ENCODE peak calls at places on chromosomes 7 and 10, in ten cellular contexts. L is transverse colon, C is choroid plexus epithelial cell, P is uterus, F is colonic mucosa, Q is GM20000, V is AG09309, K is GM13977, X is gastrocnemius medialis, Y is Calu3. O is an unnamed sample.

GRCh38 chr10:14302035-14302434 is 28.7 kb downstream of the FRMD4A start:
- DNase-seq in L (no peak), P (no peak), X (no peak), V (peak; percentile 5), C (peak; percentile 55), Q (no peak), Y (no peak), F (no peak), K (no peak), O (no peak)

GRCh38 chr10:132630666-132631347 is 93.2 kb downstream of the INPP5A start:
- DNase-seq in C (no peak), P (peak; percentile 88), L (peak; percentile 49), Y (no peak), Q (no peak), K (no peak), F (peak; percentile 37), V (no peak), X (peak; percentile 76), O (no peak)

GRCh38 chr7:39703143-39703542 is 79.8 kb downstream of the RALA start:
- DNase-seq in V (no peak), X (no peak), F (no peak), Q (no peak), K (no peak), C (peak; percentile 50), P (no peak), L (no peak), Y (no peak), O (no peak)

GRCh38 chr10:126119591-126119990 is 223.2 kb downstream of the FANK1 start:
- DNase-seq in V (no peak), P (no peak), C (peak; percentile 47), F (no peak), K (no peak), Y (no peak), Q (no peak), X (no peak), L (no peak), O (no peak)

GRCh38 chr7:112072541-112073245 is 133.5 kb downstream of the DOCK4 start:
- DNase-seq in Q (no peak), L (no peak), V (no peak), Y (no peak), K (no peak), C (no peak), X (no peak), P (no peak), F (no peak), O (no peak)

GRCh38 chr7:132977234-132977633 is 104.7 kb downstream of the CHCHD3 start:
- DNase-seq in L (no peak), Y (no peak), P (no peak), C (peak; percentile 25), Q (no peak), F (no peak), K (no peak), X (no peak), V (no peak), O (no peak)

GRCh38 chr7:45294559-45294958 is 137.0 kb downstream of the RAMP3 start:
- DNase-seq in X (no peak), V (no peak), F (no peak), C (no peak), P (no peak), L (no peak), K (no peak), Q (no peak), Y (no peak), O (no peak)

GRCh38 chr10:11712761-11713160 is 29.4 kb upstream of the ECHDC3 start:
- DNase-seq in C (peak; percentile 27), P (no peak), L (no peak), X (no peak), Q (no peak), F (no peak), V (no peak), Y (no peak), K (no peak), O (no peak)

GRCh38 chr10:2049560-2049959 is 312.2 kb upstream of the ADARB2 start:
- DNase-seq in Q (no peak), V (no peak), X (no peak), L (no peak), Y (no peak), C (no peak), F (no peak), K (no peak), P (no peak), O (no peak)

GRCh38 chr7:73894851-73895441 is 34.0 kb downstream of the TMEM270 start:
- DNase-seq in V (peak; percentile 86), K (no peak), Q (no peak), C (peak; percentile 61), F (no peak), X (peak; percentile 53), P (peak; percentile 93), L (peak; percentile 47), Y (no peak), O (no peak)

GRCh38 chr10:69730251-69731156 is 71.2 kb upstream of the COL13A1 start:
- DNase-seq in F (no peak), X (peak; percentile 38), L (no peak), Y (no peak), K (no peak), P (no peak), Q (no peak), C (peak; percentile 41), V (no peak), O (no peak)

GRCh38 chr10:103491729-103492364 is 1.7 kb upstream of the NEURL1 start:
- DNase-seq in X (no peak), Y (no peak), F (no peak), C (peak; percentile 96), K (no peak), L (no peak), V (peak; percentile 91), Q (no peak), P (peak; percentile 72), O (no peak)

GRCh38 chr10:79310911-79311573 is 36.2 kb upstream of the PPIF start:
- DNase-seq in Y (no peak), L (no peak), P (no peak), V (no peak), Q (no peak), X (no peak), F (peak; percentile 81), K (no peak), C (no peak), O (no peak)

GRCh38 chr10:97096327-97097153 is 89.2 kb downstream of the SLIT1 start:
- DNase-seq in F (no peak), P (peak; percentile 43), K (no peak), X (no peak), V (no peak), L (no peak), Y (no peak), C (no peak), Q (no peak), O (peak; percentile 61)
- TF ChIP-seq CTCF in F (no peak), P (no peak), K (no peak), X (no peak), V (no peak), L (no peak), Y (no peak), C (no peak), Q (no peak), O (no peak)

DNA sequence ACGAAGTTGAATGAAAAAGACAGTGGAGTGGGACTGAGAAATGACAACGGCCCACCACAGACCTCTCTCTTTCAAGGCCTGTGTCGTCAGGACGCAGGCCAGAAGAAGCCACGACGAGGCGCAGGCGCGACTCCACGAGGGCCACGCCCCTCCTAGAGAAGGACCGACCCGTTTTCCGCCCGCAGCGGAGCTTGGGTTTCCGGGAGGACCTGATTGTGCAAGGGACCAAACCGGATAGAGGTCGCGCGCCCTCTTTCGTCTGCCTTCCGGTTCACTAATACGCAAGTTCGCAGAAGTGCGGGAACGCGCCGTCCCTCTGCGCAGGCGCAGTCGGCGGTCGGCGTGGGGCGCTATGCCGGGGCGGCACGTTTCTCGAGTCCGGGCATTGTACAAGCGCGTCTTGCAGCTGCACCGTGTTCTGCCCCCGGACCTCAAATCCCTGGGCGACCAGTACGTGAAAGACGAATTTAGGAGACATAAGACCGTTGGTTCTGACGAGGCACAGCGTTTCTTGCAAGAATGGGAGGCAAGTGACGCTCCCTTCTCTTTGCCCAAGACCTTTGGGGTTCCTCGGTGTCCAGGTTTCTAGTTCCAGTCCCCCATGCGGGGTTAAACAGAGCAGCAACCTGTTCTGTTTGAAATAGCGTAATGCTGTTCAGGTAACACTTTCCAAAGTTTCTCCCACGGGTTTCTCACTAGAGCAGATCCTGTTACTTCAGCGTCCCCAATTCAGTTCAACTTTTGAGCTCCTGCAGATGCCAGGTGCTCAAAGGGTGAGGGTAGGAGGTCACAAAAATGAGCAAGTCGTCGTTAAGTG is at the start of gene SDHAF3:
- DNase-seq in C (peak; percentile 99), P (peak; percentile 96), X (peak; percentile 89), V (peak; percentile 91), Y (peak; percentile 93), L (peak; percentile 98), K (peak; percentile 91), Q (peak; percentile 91), F (peak; percentile 97), O (peak; percentile 99)
- TF ChIP-seq CTCF in C (peak; percentile 19), P (peak; percentile 28), X (no peak), V (peak; percentile 22), Y (no peak), L (no peak), K (no peak), Q (no peak), F (no peak), O (no peak)

GRCh38 chr10:92757066-92757716 is 67.4 kb downstream of the HHEX start:
- DNase-seq in P (peak; percentile 77), K (peak; percentile 64), L (peak; percentile 79), F (peak; percentile 72), X (peak; percentile 66), Y (peak; percentile 55), V (peak; percentile 65), Q (peak; percentile 73), C (peak; percentile 90), O (no peak)
- TF ChIP-seq CTCF in P (no peak), K (peak; percentile 31), L (peak; percentile 21), F (no peak), X (no peak), Y (no peak), V (peak; percentile 22), Q (no peak), C (peak; percentile 46), O (no peak)

GRCh38 chr10:52814506-52814905 is 41.9 kb upstream of the MBL2 start:
- DNase-seq in F (no peak), Q (no peak), X (no peak), L (no peak), C (no peak), V (no peak), P (no peak), Y (no peak), K (no peak), O (peak; percentile 2)

GRCh38 chr10:52820316-52820715 is 47.7 kb upstream of the MBL2 start:
- DNase-seq in P (no peak), C (peak; percentile 5), Q (no peak), V (no peak), Y (no peak), L (no peak), K (no peak), F (no peak), X (no peak), O (no peak)

DNA sequence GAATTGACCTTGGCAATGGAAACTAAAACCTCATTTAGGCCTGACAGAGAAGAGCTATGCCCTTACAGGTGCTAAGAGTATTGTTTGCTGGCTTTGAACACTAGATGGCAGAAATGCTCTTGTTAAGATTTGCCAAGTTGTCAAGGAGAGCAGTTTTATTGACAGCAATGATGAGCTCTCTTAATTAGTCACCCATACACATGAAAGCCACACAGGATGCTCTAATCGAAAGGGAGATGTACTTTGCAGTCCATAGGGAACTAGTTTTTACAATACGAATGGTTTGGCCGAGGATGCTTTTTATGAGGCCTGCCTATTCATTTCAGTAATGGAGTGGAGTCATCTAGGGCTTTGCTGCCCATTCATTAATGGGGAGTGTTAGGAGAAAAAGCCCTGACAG is 45.4 kb upstream of the MBL2 start:
- DNase-seq in X (no peak), K (peak; percentile 22), P (no peak), L (no peak), Y (peak; percentile 30), C (peak; percentile 85), V (peak; percentile 23), F (no peak), Q (peak; percentile 33), O (no peak)
- TF ChIP-seq CTCF in X (no peak), K (peak; percentile 65), P (no peak), L (no peak), Y (peak; percentile 29), C (peak; percentile 78), V (peak; percentile 66), F (no peak), Q (peak; percentile 49), O (peak; percentile 16)